ENCODE peak calls at places on chromosomes 7 and 10, in nine cellular contexts. E is renal cortical epithelial cell; V is RWPE1; C is substantia nigra; Y is IMR-90; L is NCI-H1105 treated with DMSO at 0.1 percent for 48 hours; U is NCI-H1417 treated with DMSO at 0.1 percent for 48 hours; P is aorta; K is activated T-helper 1 cell treated with anti-CD3 and anti-CD28 coated beads, Interleukin-2, amount 50 U/mL, for 16 hours. M is an unnamed sample.

GRCh38 chr7:158655507-158655906 is 49.1 kb downstream of the NCAPG2 start:
- DNase-seq in E (no peak), V (no peak), C (no peak), Y (no peak), L (no peak), U (no peak), P (no peak), K (no peak), M (no peak)

GRCh38 chr10:132294561-132295320 is 13.0 kb downstream of the STK32C start:
- DNase-seq in E (no peak), V (peak), C (no peak), Y (no peak), L (no peak), U (no peak), P (peak), K (no peak), M (no peak)

GRCh38 chr7:137592232-137592896 is 248.8 kb upstream of the PTN start:
- DNase-seq in E (peak), V (peak), C (peak), Y (peak), L (peak), U (peak), P (peak), K (no peak), M (peak)

GRCh38 chr10:11663763-11664555 is 52.5 kb upstream of the USP6NL start:
- DNase-seq in E (no peak), V (no peak), C (no peak), Y (no peak), L (no peak), U (no peak), P (no peak), K (no peak), M (no peak)

GRCh38 chr10:92848037-92848440 is 281 bp upstream of the EXOC6 start:
- DNase-seq in E (no peak), V (no peak), C (no peak), Y (no peak), L (no peak), U (no peak), P (no peak), K (peak), M (no peak)

GRCh38 chr10:89793649-89794254 is 92.4 kb downstream of the KIF20B start:
- DNase-seq in E (peak), V (peak), C (peak), Y (peak), L (peak), U (no peak), P (no peak), K (peak), M (peak)

GRCh38 chr10:7551891-7552731 is 114.7 kb downstream of the ITIH5 start:
- DNase-seq in E (no peak), V (no peak), C (peak), Y (no peak), L (no peak), U (no peak), P (no peak), K (no peak), M (no peak)

GRCh38 chr10:35270100-35270499 is 66.2 kb upstream of the CCNY start:
- DNase-seq in E (peak), V (no peak), C (no peak), Y (peak), L (no peak), U (no peak), P (no peak), K (no peak), M (no peak)

GRCh38 chr7:36153571-36154097 is 580 bp downstream of the EEPD1 start:
- DNase-seq in E (no peak), V (no peak), C (no peak), Y (no peak), L (no peak), U (no peak), P (peak), K (no peak), M (peak)

GRCh38 chr7:149477494-149478443 is 16.9 kb upstream of the ZNF777 start:
- DNase-seq in E (no peak), V (no peak), C (no peak), Y (no peak), L (no peak), U (no peak), P (no peak), K (no peak), M (no peak)

GRCh38 chr10:86957471-86958108 is at the start of gene MMRN2:
- DNase-seq in E (no peak), V (no peak), C (no peak), Y (no peak), L (no peak), U (no peak), P (peak), K (no peak), M (no peak)

GRCh38 chr10:123180691-123181090 is 26.5 kb downstream of the BUB3 start:
- DNase-seq in E (peak), V (no peak), C (no peak), Y (no peak), L (no peak), U (no peak), P (no peak), K (no peak), M (no peak)

GRCh38 chr7:1123721-1124120 is 35.8 kb downstream of the GPER1 start:
- DNase-seq in E (peak), V (no peak), C (peak), Y (peak), L (no peak), U (no peak), P (peak), K (no peak), M (no peak)

GRCh38 chr10:86211691-86212390 is 154.8 kb downstream of the GRID1 start:
- DNase-seq in E (no peak), V (no peak), C (no peak), Y (no peak), L (no peak), U (no peak), P (peak), K (no peak), M (no peak)

GRCh38 chr10:71782917-71783490 is 9.7 kb upstream of the VSIR start:
- DNase-seq in E (no peak), V (no peak), C (no peak), Y (no peak), L (no peak), U (no peak), P (no peak), K (no peak), M (no peak)

GRCh38 chr7:118184392-118184899 is 482 bp downstream of the LSM8 start:
- DNase-seq in E (peak), V (no peak), C (no peak), Y (no peak), L (peak), U (peak), P (no peak), K (no peak), M (peak)

GRCh38 chr7:9407816-9408215 is 974.4 kb downstream of the NXPH1 start:
- DNase-seq in E (no peak), V (peak), C (no peak), Y (no peak), L (no peak), U (no peak), P (no peak), K (no peak), M (no peak)

GRCh38 chr10:36336315-36336714 is 694.2 kb upstream of the FZD8 start:
- DNase-seq in E (peak), V (no peak), C (no peak), Y (peak), L (no peak), U (no peak), P (no peak), K (no peak), M (peak)

GRCh38 chr7:105677803-105678583 is 96.7 kb upstream of the EFCAB10 start:
- DNase-seq in E (no peak), V (no peak), C (no peak), Y (no peak), L (no peak), U (no peak), P (no peak), K (peak), M (no peak)

M was measured in EL.